ENCODE peak calls at places on chromosome 10, in nine cellular contexts. One of them, this sample, is unnamed.

GRCh38 chr10:107442035-107442505 is 277.6 kb upstream of the SORCS1 start:
- DNase-seq in cardiac fibroblast: peak; percentile 31
- DNase-seq in kidney epithelial cell: peak; percentile 70
- DNase-seq in ovary: no peak
- DNase-seq in psoas muscle: no peak
- DNase-seq in pancreas: no peak
- DNase-seq in nephron progenitor cell: no peak
- DNase-seq in left lung: no peak
- DNase-seq in lung: no peak
- DNase-seq in this sample: no peak

GRCh38 chr10:109929501-109930219 is 6.3 kb upstream of the XPNPEP1 start:
- DNase-seq in cardiac fibroblast: peak; percentile 25
- DNase-seq in kidney epithelial cell: no peak
- DNase-seq in ovary: no peak
- DNase-seq in psoas muscle: no peak
- DNase-seq in pancreas: no peak
- DNase-seq in nephron progenitor cell: no peak
- DNase-seq in left lung: no peak
- DNase-seq in lung: no peak
- DNase-seq in this sample: no peak

GRCh38 chr10:2839081-2839725 is 228.1 kb upstream of the PFKP start:
- DNase-seq in cardiac fibroblast: no peak
- DNase-seq in kidney epithelial cell: no peak
- DNase-seq in ovary: no peak
- DNase-seq in psoas muscle: no peak
- DNase-seq in pancreas: no peak
- DNase-seq in nephron progenitor cell: peak; percentile 54
- DNase-seq in left lung: no peak
- DNase-seq in lung: peak; percentile 42
- DNase-seq in this sample: no peak

GRCh38 chr10:30536578-30536977 is 93.0 kb downstream of the LYZL2 start:
- DNase-seq in cardiac fibroblast: no peak
- DNase-seq in kidney epithelial cell: no peak
- DNase-seq in ovary: no peak
- DNase-seq in psoas muscle: no peak
- DNase-seq in pancreas: no peak
- DNase-seq in nephron progenitor cell: no peak
- DNase-seq in left lung: no peak
- DNase-seq in lung: no peak
- DNase-seq in this sample: no peak

GRCh38 chr10:4212111-4212635 is 427.2 kb upstream of the KLF6 start:
- DNase-seq in cardiac fibroblast: no peak
- DNase-seq in kidney epithelial cell: no peak
- DNase-seq in ovary: no peak
- DNase-seq in psoas muscle: no peak
- DNase-seq in pancreas: no peak
- DNase-seq in nephron progenitor cell: no peak
- DNase-seq in left lung: no peak
- DNase-seq in lung: no peak
- DNase-seq in this sample: no peak

GRCh38 chr10:49752584-49752983 is 9.5 kb downstream of the OGDHL start:
- DNase-seq in cardiac fibroblast: no peak
- DNase-seq in kidney epithelial cell: no peak
- DNase-seq in ovary: no peak
- DNase-seq in psoas muscle: no peak
- DNase-seq in pancreas: no peak
- DNase-seq in nephron progenitor cell: no peak
- DNase-seq in left lung: no peak
- DNase-seq in lung: no peak
- DNase-seq in this sample: no peak

GRCh38 chr10:105161767-105162166 is 520.7 kb downstream of the SORCS3 start:
- DNase-seq in cardiac fibroblast: no peak
- DNase-seq in kidney epithelial cell: no peak
- DNase-seq in ovary: no peak
- DNase-seq in psoas muscle: no peak
- DNase-seq in pancreas: no peak
- DNase-seq in nephron progenitor cell: no peak
- DNase-seq in left lung: no peak
- DNase-seq in lung: no peak
- DNase-seq in this sample: no peak

GRCh38 chr10:1057106-1057657 is 997 bp downstream of the WDR37 start:
- DNase-seq in cardiac fibroblast: no peak
- DNase-seq in kidney epithelial cell: no peak
- DNase-seq in ovary: no peak
- DNase-seq in psoas muscle: no peak
- DNase-seq in pancreas: no peak
- DNase-seq in nephron progenitor cell: peak; percentile 34
- DNase-seq in left lung: no peak
- DNase-seq in lung: no peak
- DNase-seq in this sample: peak; percentile 66

GRCh38 chr10:48487244-48487643 is 117.6 kb downstream of the ARHGAP22 start:
- DNase-seq in cardiac fibroblast: no peak
- DNase-seq in kidney epithelial cell: no peak
- DNase-seq in ovary: no peak
- DNase-seq in psoas muscle: no peak
- DNase-seq in pancreas: no peak
- DNase-seq in nephron progenitor cell: no peak
- DNase-seq in left lung: no peak
- DNase-seq in lung: no peak
- DNase-seq in this sample: no peak

GRCh38 chr10:51063659-51064535 is 10.4 kb upstream of the PRKG1 start:
- DNase-seq in cardiac fibroblast: peak; percentile 75
- DNase-seq in kidney epithelial cell: no peak
- DNase-seq in ovary: no peak
- DNase-seq in psoas muscle: no peak
- DNase-seq in pancreas: no peak
- DNase-seq in nephron progenitor cell: no peak
- DNase-seq in left lung: no peak
- DNase-seq in lung: no peak
- DNase-seq in this sample: no peak

GRCh38 chr10:103828587-103829186 is 26.7 kb downstream of the SH3PXD2A start:
- DNase-seq in cardiac fibroblast: no peak
- DNase-seq in kidney epithelial cell: no peak
- DNase-seq in ovary: no peak
- DNase-seq in psoas muscle: no peak
- DNase-seq in pancreas: no peak
- DNase-seq in nephron progenitor cell: no peak
- DNase-seq in left lung: no peak
- DNase-seq in lung: no peak
- DNase-seq in this sample: no peak

GRCh38 chr10:61643316-61643751 is 19.4 kb upstream of the CABCOCO1 start:
- DNase-seq in cardiac fibroblast: peak; percentile 68
- DNase-seq in kidney epithelial cell: no peak
- DNase-seq in ovary: no peak
- DNase-seq in psoas muscle: no peak
- DNase-seq in pancreas: no peak
- DNase-seq in nephron progenitor cell: no peak
- DNase-seq in left lung: no peak
- DNase-seq in lung: no peak
- DNase-seq in this sample: no peak

GRCh38 chr10:30036811-30037210 is 22.6 kb downstream of the JCAD start:
- DNase-seq in cardiac fibroblast: no peak
- DNase-seq in kidney epithelial cell: no peak
- DNase-seq in ovary: no peak
- DNase-seq in psoas muscle: no peak
- DNase-seq in pancreas: no peak
- DNase-seq in nephron progenitor cell: no peak
- DNase-seq in left lung: no peak
- DNase-seq in lung: no peak
- DNase-seq in this sample: no peak

GRCh38 chr10:32981760-32982159 is 23.7 kb upstream of the ITGB1 start:
- DNase-seq in cardiac fibroblast: peak; percentile 92
- DNase-seq in kidney epithelial cell: no peak
- DNase-seq in ovary: no peak
- DNase-seq in psoas muscle: peak; percentile 58
- DNase-seq in pancreas: no peak
- DNase-seq in nephron progenitor cell: peak; percentile 45
- DNase-seq in left lung: no peak
- DNase-seq in lung: no peak
- DNase-seq in this sample: no peak

GRCh38 chr10:6148908-6149307 is 53.8 kb upstream of the PFKFB3 start:
- DNase-seq in cardiac fibroblast: no peak
- DNase-seq in kidney epithelial cell: no peak
- DNase-seq in ovary: no peak
- DNase-seq in psoas muscle: no peak
- DNase-seq in pancreas: no peak
- DNase-seq in nephron progenitor cell: no peak
- DNase-seq in left lung: no peak
- DNase-seq in lung: no peak
- DNase-seq in this sample: no peak

GRCh38 chr10:96765406-96766240 is 45.3 kb upstream of the PIK3AP1 start:
- DNase-seq in cardiac fibroblast: peak; percentile 57
- DNase-seq in kidney epithelial cell: peak; percentile 18
- DNase-seq in ovary: peak; percentile 36
- DNase-seq in psoas muscle: peak; percentile 77
- DNase-seq in pancreas: peak; percentile 69
- DNase-seq in nephron progenitor cell: peak; percentile 69
- DNase-seq in left lung: peak; percentile 92
- DNase-seq in lung: peak; percentile 57
- DNase-seq in this sample: peak; percentile 78

GRCh38 chr10:100779329-100779728 is 33.9 kb downstream of the PAX2 start:
- DNase-seq in cardiac fibroblast: no peak
- DNase-seq in kidney epithelial cell: no peak
- DNase-seq in ovary: no peak
- DNase-seq in psoas muscle: no peak
- DNase-seq in pancreas: no peak
- DNase-seq in nephron progenitor cell: no peak
- DNase-seq in left lung: no peak
- DNase-seq in lung: no peak
- DNase-seq in this sample: no peak

GRCh38 chr10:32163076-32163773 is 107.0 kb upstream of the KIF5B start:
- DNase-seq in cardiac fibroblast: no peak
- DNase-seq in kidney epithelial cell: no peak
- DNase-seq in ovary: no peak
- DNase-seq in psoas muscle: no peak
- DNase-seq in pancreas: no peak
- DNase-seq in nephron progenitor cell: no peak
- DNase-seq in left lung: no peak
- DNase-seq in lung: no peak
- DNase-seq in this sample: no peak

GRCh38 chr10:63700209-63700934 is 179.2 kb downstream of the REEP3 start:
- DNase-seq in cardiac fibroblast: peak; percentile 94
- DNase-seq in kidney epithelial cell: peak; percentile 94
- DNase-seq in ovary: no peak
- DNase-seq in psoas muscle: peak; percentile 78
- DNase-seq in pancreas: no peak
- DNase-seq in nephron progenitor cell: no peak
- DNase-seq in left lung: no peak
- DNase-seq in lung: no peak
- DNase-seq in this sample: peak; percentile 61
- TF ChIP-seq CTCF in cardiac fibroblast: no peak
- TF ChIP-seq CTCF in kidney epithelial cell: no peak
- TF ChIP-seq CTCF in ovary: no peak
- TF ChIP-seq CTCF in psoas muscle: no peak
- TF ChIP-seq CTCF in pancreas: no peak
- TF ChIP-seq CTCF in nephron progenitor cell: no peak
- TF ChIP-seq CTCF in left lung: no peak
- TF ChIP-seq CTCF in lung: no peak
- TF ChIP-seq CTCF in this sample: no peak

DNA sequence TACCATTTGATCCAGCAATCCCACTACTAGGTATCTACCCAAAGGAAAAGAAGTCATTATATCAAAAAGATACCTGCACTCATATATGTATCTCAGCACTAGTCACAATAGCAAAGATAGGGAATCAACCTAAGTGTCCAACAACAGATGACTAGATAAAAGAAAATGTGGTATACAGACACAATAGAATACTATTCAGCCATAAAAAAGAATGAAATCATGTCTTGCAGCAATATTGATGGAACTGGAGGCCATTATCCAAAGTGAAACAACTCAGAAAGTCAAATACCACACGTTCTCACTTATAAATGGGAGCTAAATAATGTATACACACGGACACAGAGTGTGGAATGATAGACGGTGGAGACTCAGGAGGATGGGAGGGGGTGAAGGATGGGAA is 146.0 kb downstream of the PARD3 start:
- DNase-seq in cardiac fibroblast: no peak
- DNase-seq in kidney epithelial cell: no peak
- DNase-seq in ovary: no peak
- DNase-seq in psoas muscle: no peak
- DNase-seq in pancreas: no peak
- DNase-seq in nephron progenitor cell: no peak
- DNase-seq in left lung: no peak
- DNase-seq in lung: no peak
- DNase-seq in this sample: no peak
- TF ChIP-seq CTCF in cardiac fibroblast: no peak
- TF ChIP-seq CTCF in kidney epithelial cell: no peak
- TF ChIP-seq CTCF in ovary: no peak
- TF ChIP-seq CTCF in psoas muscle: no peak
- TF ChIP-seq CTCF in pancreas: no peak
- TF ChIP-seq CTCF in nephron progenitor cell: no peak
- TF ChIP-seq CTCF in left lung: no peak
- TF ChIP-seq CTCF in lung: no peak
- TF ChIP-seq CTCF in this sample: no peak

GRCh38 chr10:132363376-132363775 is 31.4 kb downstream of the LRRC27 start:
- DNase-seq in cardiac fibroblast: no peak
- DNase-seq in kidney epithelial cell: no peak
- DNase-seq in ovary: no peak
- DNase-seq in psoas muscle: no peak
- DNase-seq in pancreas: no peak
- DNase-seq in nephron progenitor cell: no peak
- DNase-seq in left lung: peak; percentile 56
- DNase-seq in lung: no peak
- DNase-seq in this sample: no peak
- TF ChIP-seq CTCF in cardiac fibroblast: no peak
- TF ChIP-seq CTCF in kidney epithelial cell: no peak
- TF ChIP-seq CTCF in ovary: no peak
- TF ChIP-seq CTCF in psoas muscle: no peak
- TF ChIP-seq CTCF in pancreas: no peak
- TF ChIP-seq CTCF in nephron progenitor cell: no peak
- TF ChIP-seq CTCF in left lung: no peak
- TF ChIP-seq CTCF in lung: no peak
- TF ChIP-seq CTCF in this sample: no peak

GRCh38 chr10:97943294-97943693 is 87.1 kb downstream of the CRTAC1 start:
- DNase-seq in cardiac fibroblast: no peak
- DNase-seq in kidney epithelial cell: no peak
- DNase-seq in ovary: no peak
- DNase-seq in psoas muscle: no peak
- DNase-seq in pancreas: no peak
- DNase-seq in nephron progenitor cell: no peak
- DNase-seq in left lung: no peak
- DNase-seq in lung: no peak
- DNase-seq in this sample: no peak
- TF ChIP-seq CTCF in cardiac fibroblast: no peak
- TF ChIP-seq CTCF in kidney epithelial cell: no peak
- TF ChIP-seq CTCF in ovary: no peak
- TF ChIP-seq CTCF in psoas muscle: no peak
- TF ChIP-seq CTCF in pancreas: no peak
- TF ChIP-seq CTCF in nephron progenitor cell: no peak
- TF ChIP-seq CTCF in left lung: no peak
- TF ChIP-seq CTCF in lung: no peak
- TF ChIP-seq CTCF in this sample: no peak

This sample was measured in CD14-positive monocyte.